ENCODE peak calls at places on chromosomes 1 and 21, in four cellular contexts. Z is CD8-positive, alpha-beta T cell; H is HCT116; O is DND-41. C is an unnamed sample.

GRCh38 chr21:20592482-20592881 is 405.7 kb upstream of the NCAM2 start:
- DNase-seq in Z (no peak), H (no peak), O (no peak), C (no peak)

GRCh38 chr21:31354604-31355443 is 10.8 kb upstream of the TIAM1 start:
- DNase-seq in Z (peak; percentile 84), H (peak; percentile 98), O (peak; percentile 89), C (peak; percentile 40)

GRCh38 chr1:64516301-64516700 is 46.4 kb downstream of the CACHD1 start:
- DNase-seq in Z (no peak), H (no peak), O (no peak), C (no peak)

GRCh38 chr1:44783697-44784093 is 4.3 kb downstream of the BEST4 start:
- DNase-seq in Z (no peak), H (no peak), O (no peak), C (no peak)

GRCh38 chr1:36166938-36167910 is 11.3 kb downstream of the MAP7D1 start:
- DNase-seq in Z (no peak), H (no peak), O (no peak), C (no peak)

GRCh38 chr1:30407030-30407861 is 316.1 kb downstream of the MATN1 start:
- DNase-seq in Z (no peak), H (no peak), O (no peak), C (no peak)

GRCh38 chr1:230427477-230427876 is 1.3 kb upstream of the PGBD5 start:
- DNase-seq in Z (no peak), H (no peak), O (no peak), C (no peak)

GRCh38 chr1:25472494-25472893 is 41.8 kb downstream of the MACO1 start:
- DNase-seq in Z (no peak), H (no peak), O (no peak), C (no peak)

GRCh38 chr1:39827201-39827600 is 38.5 kb upstream of the BMP8B start:
- DNase-seq in Z (no peak), H (no peak), O (no peak), C (no peak)

GRCh38 chr1:109814993-109815786 is 51.5 kb upstream of the EPS8L3 start:
- DNase-seq in Z (no peak), H (no peak), O (peak; percentile 80), C (peak; percentile 55)

GRCh38 chr1:175744833-175745232 is 1.4 kb upstream of the TNR start:
- DNase-seq in Z (no peak), H (no peak), O (no peak), C (no peak)

GRCh38 chr1:25797939-25798338 is 2.1 kb upstream of the SELENON start:
- DNase-seq in Z (peak; percentile 42), H (no peak), O (peak; percentile 36), C (no peak)

GRCh38 chr1:31595836-31596736 is 19.8 kb downstream of the TINAGL1 start:
- DNase-seq in Z (no peak), H (no peak), O (no peak), C (no peak)

GRCh38 chr1:225458222-225458631 is 30.4 kb upstream of the LBR start:
- DNase-seq in Z (no peak), H (no peak), O (no peak), C (no peak)

GRCh38 chr1:162019006-162019405 is 4.7 kb downstream of the OLFML2B start:
- DNase-seq in Z (no peak), H (no peak), O (no peak), C (no peak)

GRCh38 chr1:25565188-25565591 is 21.8 kb downstream of the LDLRAP1 start:
- DNase-seq in Z (peak; percentile 73), H (no peak), O (no peak), C (peak; percentile 37)

GRCh38 chr1:182974792-182975191 is 21.8 kb upstream of the SHCBP1L start:
- DNase-seq in Z (no peak), H (no peak), O (no peak), C (no peak)

GRCh38 chr1:180919183-180919700 is 6.5 kb downstream of the KIAA1614 start:
- DNase-seq in Z (no peak), H (no peak), O (no peak), C (no peak)

GRCh38 chr1:65896721-65897120 is 104.0 kb downstream of the PDE4B start:
- DNase-seq in Z (no peak), H (no peak), O (no peak), C (no peak)

GRCh38 chr1:101992816-101993575 is 3.7 kb downstream of the OLFM3 start:
- DNase-seq in Z (no peak), H (no peak), O (no peak), C (no peak)

GRCh38 chr1:177278626-177279390 is 108.0 kb downstream of the BRINP2 start:
- DNase-seq in Z (no peak), H (no peak), O (no peak), C (no peak)

GRCh38 chr1:195495720-195496635 is 1112.3 kb downstream of the KCNT2 start:
- DNase-seq in Z (no peak), H (no peak), O (no peak), C (peak; percentile 23)

DNA sequence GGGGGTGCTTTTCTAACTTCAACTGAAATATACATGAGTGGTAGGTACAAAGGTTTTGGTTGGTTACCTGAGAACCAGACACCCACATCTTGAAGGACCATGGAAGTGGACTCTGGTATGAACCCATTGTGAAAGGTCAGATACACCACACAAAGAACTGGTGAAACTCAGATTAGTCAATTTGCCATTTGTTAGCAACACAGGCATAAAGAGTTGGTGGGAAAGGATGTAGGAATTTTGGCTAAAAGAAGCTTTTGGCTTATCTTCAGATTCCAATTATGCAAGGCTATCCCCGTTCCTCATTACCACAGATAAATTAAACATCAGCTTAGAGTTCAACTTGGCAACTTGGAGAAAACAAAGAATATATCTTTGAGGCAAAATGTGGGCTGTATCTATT is 87.0 kb upstream of the IRF2BP2 start:
- DNase-seq in Z (no peak), H (no peak), O (no peak), C (no peak)
- H3K4me3 ChIP-seq in Z (no peak overlapping the region), H (no peak overlapping the region), O (no peak overlapping the region), C (no peak overlapping the region)

GRCh38 chr1:213550804-213551203 is 437.0 kb upstream of the PROX1 start:
- DNase-seq in Z (no peak), H (no peak), O (no peak), C (no peak)
- H3K4me3 ChIP-seq in Z (no peak overlapping the region), H (no peak overlapping the region), O (no peak overlapping the region), C (no peak overlapping the region)

GRCh38 chr21:45867041-45867630 is 114.4 kb upstream of the COL6A1 start:
- DNase-seq in Z (no peak), H (no peak), O (no peak), C (no peak)

GRCh38 chr21:45863751-45864150 is 117.8 kb upstream of the COL6A1 start:
- DNase-seq in Z (no peak), H (no peak), O (no peak), C (no peak)

GRCh38 chr21:45866473-45867010 is 115.0 kb upstream of the COL6A1 start:
- DNase-seq in Z (no peak), H (no peak), O (no peak), C (no peak)

GRCh38 chr21:45864436-45864835 is 117.1 kb upstream of the COL6A1 start:
- DNase-seq in Z (no peak), H (no peak), O (no peak), C (no peak)

DNA sequence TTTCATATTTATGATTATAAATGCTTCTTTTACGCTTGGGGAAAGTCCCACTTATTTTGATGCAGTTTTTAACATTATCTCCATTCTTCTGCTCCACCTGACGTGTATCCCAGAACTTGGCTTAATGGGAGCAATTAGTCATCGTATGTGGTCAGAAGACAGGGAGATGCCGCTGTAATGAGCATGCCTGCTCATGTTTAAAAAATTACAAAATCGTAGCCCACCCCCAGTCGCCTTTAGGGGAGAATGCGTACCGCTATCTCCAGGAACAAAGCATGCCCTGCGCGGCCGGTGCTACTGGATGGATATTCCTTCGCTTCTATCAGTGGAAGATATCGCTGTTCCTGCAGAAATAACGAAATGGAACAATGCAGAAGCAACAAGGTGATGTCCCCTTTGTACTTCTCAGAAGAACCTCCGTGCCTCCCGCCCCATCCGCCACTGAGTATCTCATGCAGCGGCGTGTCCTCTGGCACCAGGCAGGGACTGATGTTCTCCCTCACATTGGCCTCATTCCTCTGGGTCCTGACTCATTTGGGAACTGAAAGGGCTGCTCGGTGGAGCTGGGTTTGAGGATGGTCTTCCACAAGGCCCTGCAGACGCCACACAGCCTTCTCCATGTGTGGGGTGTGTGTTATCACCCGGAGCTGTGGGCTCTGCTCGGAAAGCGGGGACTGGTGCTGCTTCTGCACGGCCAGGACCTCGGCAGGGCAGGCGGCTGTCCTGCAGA is 116.3 kb upstream of the COL6A1 start:
- DNase-seq in Z (no peak), H (no peak), O (no peak), C (no peak)
- H3K4me3 ChIP-seq in Z (no peak overlapping the region), H (no peak overlapping the region), O (no peak overlapping the region), C (no peak overlapping the region)

GRCh38 chr1:200783926-200784325 is 45.2 kb downstream of the CAMSAP2 start:
- DNase-seq in Z (no peak), H (no peak), O (no peak), C (no peak)

GRCh38 chr1:200784576-200784975 is 45.9 kb downstream of the CAMSAP2 start:
- DNase-seq in Z (no peak), H (no peak), O (no peak), C (no peak)

GRCh38 chr1:200779326-200779725 is 40.6 kb downstream of the CAMSAP2 start:
- DNase-seq in Z (no peak), H (no peak), O (no peak), C (no peak)

GRCh38 chr1:200778766-200779165 is 40.1 kb downstream of the CAMSAP2 start:
- DNase-seq in Z (no peak), H (no peak), O (no peak), C (no peak)

DNA sequence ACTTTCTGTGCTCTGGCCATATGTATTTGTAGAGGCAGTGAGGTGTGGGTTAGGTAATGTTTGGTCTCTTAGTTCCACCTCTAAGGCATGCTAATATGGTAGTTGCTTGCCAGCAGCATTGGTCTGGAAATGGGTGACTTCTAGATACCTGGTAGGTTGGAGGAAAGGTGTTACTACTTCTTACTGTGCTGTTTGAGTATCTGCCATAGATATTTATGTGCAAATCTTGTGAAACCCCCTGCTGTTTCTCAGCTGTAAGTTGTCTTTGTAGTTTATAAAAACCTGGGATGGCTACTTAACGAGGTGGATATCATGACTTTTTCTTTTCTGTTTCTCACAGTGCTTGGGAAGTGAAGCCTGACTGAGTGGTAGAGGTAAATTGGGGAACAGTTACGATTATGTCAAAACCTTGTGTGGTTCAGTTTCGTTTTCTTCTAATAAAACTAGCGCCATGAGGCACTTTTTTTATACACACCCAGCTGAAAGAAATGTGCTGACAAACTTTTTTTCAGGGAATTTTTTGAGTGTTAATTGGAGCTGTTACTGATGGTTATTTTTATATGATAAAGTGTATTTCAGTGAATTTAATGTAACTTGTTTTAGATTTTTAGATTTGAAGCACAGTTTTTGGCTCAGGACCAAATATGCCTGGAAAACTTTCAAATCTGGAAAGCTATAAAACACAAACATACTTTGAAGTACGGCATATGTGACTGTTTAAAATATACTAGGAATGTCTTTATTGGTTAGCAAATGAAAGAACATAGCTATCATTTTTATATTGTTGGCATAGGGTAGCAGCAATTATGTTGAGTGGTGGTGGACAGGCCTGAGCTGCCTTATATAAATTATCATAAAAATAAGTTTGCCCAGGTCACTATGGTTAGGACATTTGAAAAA is 42.1 kb downstream of the CAMSAP2 start:
- DNase-seq in Z (no peak), H (no peak), O (no peak), C (no peak)
- H3K4me3 ChIP-seq in Z (no peak overlapping the region), H (no peak overlapping the region), O (no peak overlapping the region), C (no peak overlapping the region)

DNA sequence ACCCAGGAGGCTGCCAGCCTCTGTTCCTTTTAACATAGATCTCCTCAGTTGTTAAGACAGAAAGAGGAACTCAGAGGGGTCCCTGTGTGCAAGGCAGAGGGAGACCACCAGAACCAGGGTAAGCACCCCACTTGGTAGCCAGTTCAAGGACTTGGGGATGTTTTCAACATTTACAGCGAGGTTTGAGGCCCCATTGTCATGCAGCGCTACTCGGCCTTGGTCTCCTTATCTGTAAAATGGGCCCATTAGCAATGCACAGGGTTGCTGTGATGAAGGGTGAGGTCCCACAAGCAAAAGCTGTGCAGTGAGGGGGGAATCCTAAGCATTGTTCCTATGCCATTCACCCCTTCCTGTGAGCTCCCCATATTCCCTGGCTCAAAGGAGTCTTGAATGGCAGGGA is 4.2 kb downstream of the SIM2 start:
- DNase-seq in Z (no peak), H (no peak), O (no peak), C (no peak)
- H3K4me3 ChIP-seq in Z (no peak overlapping the region), H (no peak overlapping the region), O (no peak overlapping the region), C (no peak overlapping the region)

C was measured in Jurkat, Clone E6-1.